ENCODE peak calls at places on chromosomes 2 and 18, in five cellular contexts. H, Z, N, I and O are unnamed samples.

GRCh38 chr2:15561574-15562344 is 625 bp upstream of the NBAS start:
- DNase-seq in Z (peak), N (peak), H (peak), I (peak), O (peak)

GRCh38 chr18:56214706-56215105 is 423.7 kb downstream of the TXNL1 start:
- DNase-seq in Z (no peak), H (no peak), N (no peak), I (no peak), O (no peak)

GRCh38 chr2:15638720-15639119 is 47.1 kb downstream of the DDX1 start:
- DNase-seq in H (peak), Z (no peak), N (no peak), I (no peak), O (no peak)

GRCh38 chr2:174051741-174052638 is 86.8 kb upstream of the SP3 start:
- DNase-seq in I (peak), H (peak), N (no peak), Z (peak), O (no peak)

GRCh38 chr2:136361521-136361920 is 243.6 kb upstream of the CXCR4 start:
- DNase-seq in H (no peak), Z (no peak), I (no peak), N (no peak), O (no peak)

GRCh38 chr2:162400336-162400735 is 56.4 kb downstream of the GCA start:
- DNase-seq in N (no peak), I (no peak), H (no peak), Z (no peak), O (no peak)

GRCh38 chr2:19158899-19159298 is 199.5 kb downstream of the OSR1 start:
- DNase-seq in H (no peak), Z (no peak), N (no peak), I (no peak), O (no peak)

GRCh38 chr18:35469696-35470095 is 28.1 kb downstream of the INO80C start:
- DNase-seq in H (no peak), Z (peak), N (no peak), I (no peak), O (no peak)

GRCh38 chr18:67783215-67783946 is 266.9 kb upstream of the DSEL start:
- DNase-seq in I (no peak), Z (peak), N (no peak), H (peak), O (no peak)

GRCh38 chr2:145203931-145204330 is 684.0 kb upstream of the ZEB2 start:
- DNase-seq in I (no peak), H (no peak), Z (no peak), N (no peak), O (no peak)

GRCh38 chr2:241639385-241639784 is 1.9 kb downstream of the ATG4B start:
- DNase-seq in I (no peak), Z (no peak), N (no peak), H (no peak), O (no peak)

GRCh38 chr2:163670929-163671328 is 64.9 kb downstream of the FIGN start:
- DNase-seq in N (no peak), H (no peak), Z (no peak), I (no peak), O (no peak)

GRCh38 chr2:109171444-109172334 is 42.7 kb downstream of the SH3RF3 start:
- DNase-seq in N (no peak), I (peak), H (peak), Z (peak), O (no peak)

GRCh38 chr2:20594957-20595356 is 55.9 kb downstream of the HS1BP3 start:
- DNase-seq in H (no peak), I (no peak), N (no peak), Z (no peak), O (no peak)
- H3K27ac ChIP-seq in H (no peak), I (no peak), N (no peak), Z (peak), O (peak)

GRCh38 chr2:152415811-152416210 is 80.8 kb downstream of the FMNL2 start:
- DNase-seq in N (no peak), Z (no peak), I (no peak), H (peak), O (no peak)
- H3K27ac ChIP-seq in N (no peak), Z (no peak), I (no peak), H (no peak), O (peak)

GRCh38 chr18:10514621-10515020 is 11.2 kb upstream of the NAPG start:
- DNase-seq in N (no peak), Z (no peak), H (no peak), I (no peak), O (no peak)
- H3K27ac ChIP-seq in N (no peak), Z (no peak), H (no peak), I (no peak), O (no peak)

GRCh38 chr2:62465039-62465740 is 40.8 kb downstream of the TMEM17 start:
- DNase-seq in Z (no peak), N (no peak), I (no peak), H (no peak), O (no peak)
- H3K27ac ChIP-seq in Z (no peak), N (no peak), I (no peak), H (no peak), O (no peak)

DNA sequence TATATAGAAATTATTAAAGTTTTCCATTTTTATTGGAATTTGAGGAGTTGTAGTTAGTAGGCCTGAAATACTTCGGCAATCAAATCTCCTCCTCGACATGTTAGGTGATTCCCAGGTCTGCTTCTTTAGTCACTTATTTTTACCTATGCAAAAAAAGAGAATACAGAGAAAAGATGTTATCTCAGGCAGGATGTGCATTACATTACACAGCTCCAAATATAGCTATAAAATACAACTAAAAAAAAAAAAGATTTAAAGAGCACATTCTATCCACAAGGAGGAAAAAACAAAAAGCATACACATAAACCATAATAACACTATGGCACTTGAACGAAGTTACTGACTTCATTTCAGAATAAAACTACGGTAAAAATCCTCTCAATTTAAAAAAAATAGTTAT is 8.1 kb downstream of the STK17B start:
- DNase-seq in H (no peak), N (no peak), Z (no peak), I (no peak), O (no peak)
- H3K27ac ChIP-seq in H (no peak), N (peak), Z (no peak), I (no peak), O (no peak)

DNA sequence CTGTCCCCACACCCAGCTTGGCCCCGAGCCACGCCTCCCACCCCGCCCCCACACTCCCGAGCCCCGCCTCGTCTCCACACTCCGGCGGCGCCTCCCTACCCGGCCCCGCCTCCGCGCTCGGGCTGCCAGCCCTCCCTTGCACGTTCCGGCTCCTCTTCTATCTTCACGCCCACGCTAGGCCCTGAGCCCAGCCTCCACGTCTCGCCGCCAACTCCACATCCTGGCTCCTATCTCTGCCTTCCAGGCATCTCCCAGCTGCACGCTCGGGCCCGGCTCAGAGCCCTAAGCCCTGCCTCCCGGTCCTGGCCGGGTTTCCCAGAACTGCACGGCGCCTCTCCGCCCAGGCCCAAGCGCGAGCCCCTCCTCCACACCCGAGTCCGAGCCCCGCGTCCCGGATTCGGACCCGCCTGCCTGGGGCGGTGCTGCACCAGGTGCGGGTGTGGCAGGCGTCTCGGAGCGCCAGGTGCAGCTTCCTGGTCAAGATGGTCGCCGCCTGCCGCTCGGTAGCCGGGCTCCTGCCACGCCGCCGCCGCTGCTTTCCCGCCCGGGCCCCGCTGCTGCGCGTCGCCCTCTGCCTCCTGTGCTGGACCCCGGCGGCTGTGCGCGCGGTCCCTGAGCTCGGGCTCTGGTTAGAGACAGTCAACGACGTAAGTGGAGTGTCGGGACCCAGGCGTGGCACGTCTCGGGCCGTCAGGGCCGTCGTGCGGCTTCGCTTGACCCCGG is at the start of gene TMEM87B:
- DNase-seq in Z (peak), N (peak), H (peak), I (peak), O (peak)
- H3K27ac ChIP-seq in Z (peak), N (peak), H (peak), I (peak), O (peak)

DNA sequence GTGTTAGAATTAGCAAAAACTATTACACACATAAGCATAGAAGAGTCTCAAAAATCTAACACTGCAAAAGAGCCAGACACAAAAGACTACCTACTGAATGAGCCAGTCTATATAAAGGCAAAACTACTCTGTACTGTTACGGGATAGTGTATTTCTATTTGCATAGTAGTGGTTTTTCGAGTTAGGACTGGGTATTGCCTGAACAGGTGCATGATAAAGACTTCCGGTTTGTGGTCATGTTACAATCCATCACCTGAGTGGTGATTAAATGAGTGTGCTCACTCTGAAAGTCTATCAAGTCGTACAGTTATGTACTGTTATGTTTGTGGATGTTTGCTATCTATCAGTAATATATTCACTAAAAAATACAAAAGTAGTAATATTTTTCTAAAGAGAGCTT is 523.3 kb upstream of the SYT4 start:
- DNase-seq in H (no peak), N (no peak), Z (no peak), I (no peak), O (no peak)
- H3K27ac ChIP-seq in H (no peak), N (no peak), Z (no peak), I (no peak), O (no peak)

GRCh38 chr2:239339726-239340654 is 60.8 kb downstream of the HDAC4 start:
- DNase-seq in Z (no peak), N (no peak), I (no peak), H (no peak), O (no peak)
- H3K27ac ChIP-seq in Z (no peak), N (no peak), I (peak), H (no peak), O (peak)

GRCh38 chr2:54975598-54976507 is 74.4 kb downstream of the RTN4 start:
- DNase-seq in I (no peak), Z (no peak), H (no peak), N (no peak), O (no peak)
- H3K27ac ChIP-seq in I (peak), Z (no peak), H (peak), N (no peak), O (no peak)